ENCODE peak calls at places on chromosomes 7 and 10, in four cellular contexts. G is SK-N-SH, M is H1, O is K562. J is an unnamed sample.

GRCh38 chr7:115101199-115101598 is 179.3 kb downstream of the MDFIC start:
- DNase-seq in G (no peak), M (no peak), O (no peak), J (no peak)

GRCh38 chr7:43758029-43758860 is at the start of gene BLVRA:
- DNase-seq in G (peak), M (no peak), O (peak), J (peak)

GRCh38 chr7:91293840-91294239 is 29.6 kb downstream of the FZD1 start:
- DNase-seq in G (no peak), M (no peak), O (no peak), J (no peak)

GRCh38 chr10:3323865-3324498 is 151.4 kb upstream of the PITRM1 start:
- DNase-seq in G (peak), M (no peak), O (no peak), J (no peak)

GRCh38 chr10:70657036-70657435 is 15.3 kb upstream of the ADAMTS14 start:
- DNase-seq in G (no peak), M (no peak), O (no peak), J (no peak)

GRCh38 chr7:112009081-112009480 is 197.1 kb downstream of the DOCK4 start:
- DNase-seq in G (no peak), M (no peak), O (no peak), J (no peak)

GRCh38 chr10:47336387-47337134 is 11.6 kb upstream of the RBP3 start:
- DNase-seq in G (no peak), M (no peak), O (peak), J (no peak)

GRCh38 chr10:78438907-78439809 is 405.5 kb downstream of the RPS24 start:
- DNase-seq in G (no peak), M (no peak), O (no peak), J (no peak)

GRCh38 chr10:71698737-71699136 is 20.8 kb downstream of the C10orf105 start:
- DNase-seq in G (no peak), M (no peak), O (no peak), J (no peak)

GRCh38 chr7:114530074-114530611 is 115.5 kb downstream of the FOXP2 start:
- DNase-seq in G (no peak), M (no peak), O (no peak), J (no peak)

GRCh38 chr7:16921644-16922257 is 40.0 kb upstream of the AGR3 start:
- DNase-seq in G (no peak), M (no peak), O (no peak), J (no peak)

GRCh38 chr7:28955723-28956607 is 2.2 kb downstream of the TRIL start:
- DNase-seq in G (peak), M (no peak), O (no peak), J (peak)

GRCh38 chr7:28954446-28954845 is 3.7 kb downstream of the TRIL start:
- DNase-seq in G (peak), M (no peak), O (no peak), J (no peak)

GRCh38 chr7:28954936-28955335 is 3.2 kb downstream of the TRIL start:
- DNase-seq in G (no peak), M (no peak), O (no peak), J (no peak)

GRCh38 chr7:28955356-28955722 is 2.8 kb downstream of the TRIL start:
- DNase-seq in G (no peak), M (no peak), O (no peak), J (no peak)

DNA sequence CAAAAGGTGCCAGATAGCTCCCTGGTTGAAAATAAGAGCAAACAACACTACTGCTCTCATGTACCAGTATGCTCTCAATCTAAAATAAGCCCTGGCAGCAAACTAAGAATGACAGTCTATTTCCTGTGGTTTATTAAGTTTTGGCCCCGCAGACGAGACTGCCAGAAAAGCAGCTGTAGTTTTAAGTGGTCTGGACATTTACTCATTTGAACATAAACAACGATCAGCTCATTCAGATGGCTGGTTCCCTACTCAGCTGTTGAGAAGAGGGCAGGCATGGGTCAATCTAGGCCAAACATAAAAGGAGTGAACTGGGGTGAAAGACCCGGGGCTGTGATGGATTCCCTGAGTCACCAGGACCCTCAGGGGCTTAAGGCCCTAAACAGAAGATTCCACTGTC is 4.5 kb downstream of the TRIL start:
- DNase-seq in G (peak), M (no peak), O (no peak), J (no peak)
- TF ChIP-seq TEAD4 in G (no peak), M (no peak), O (no peak), J (no peak)

GRCh38 chr10:80253266-80253962 is 36.0 kb downstream of the MAT1A start:
- DNase-seq in G (no peak), M (no peak), O (no peak), J (no peak)

GRCh38 chr10:80252296-80252887 is 37.1 kb downstream of the MAT1A start:
- DNase-seq in G (no peak), M (no peak), O (peak), J (no peak)
- TF ChIP-seq TEAD4 in G (no peak), M (no peak), O (no peak), J (no peak)

GRCh38 chr10:30219977-30220751 is 128.9 kb downstream of the MTPAP start:
- DNase-seq in G (no peak), M (no peak), O (no peak), J (no peak)
- TF ChIP-seq TEAD4 in G (no peak), M (no peak), O (no peak), J (no peak)

DNA sequence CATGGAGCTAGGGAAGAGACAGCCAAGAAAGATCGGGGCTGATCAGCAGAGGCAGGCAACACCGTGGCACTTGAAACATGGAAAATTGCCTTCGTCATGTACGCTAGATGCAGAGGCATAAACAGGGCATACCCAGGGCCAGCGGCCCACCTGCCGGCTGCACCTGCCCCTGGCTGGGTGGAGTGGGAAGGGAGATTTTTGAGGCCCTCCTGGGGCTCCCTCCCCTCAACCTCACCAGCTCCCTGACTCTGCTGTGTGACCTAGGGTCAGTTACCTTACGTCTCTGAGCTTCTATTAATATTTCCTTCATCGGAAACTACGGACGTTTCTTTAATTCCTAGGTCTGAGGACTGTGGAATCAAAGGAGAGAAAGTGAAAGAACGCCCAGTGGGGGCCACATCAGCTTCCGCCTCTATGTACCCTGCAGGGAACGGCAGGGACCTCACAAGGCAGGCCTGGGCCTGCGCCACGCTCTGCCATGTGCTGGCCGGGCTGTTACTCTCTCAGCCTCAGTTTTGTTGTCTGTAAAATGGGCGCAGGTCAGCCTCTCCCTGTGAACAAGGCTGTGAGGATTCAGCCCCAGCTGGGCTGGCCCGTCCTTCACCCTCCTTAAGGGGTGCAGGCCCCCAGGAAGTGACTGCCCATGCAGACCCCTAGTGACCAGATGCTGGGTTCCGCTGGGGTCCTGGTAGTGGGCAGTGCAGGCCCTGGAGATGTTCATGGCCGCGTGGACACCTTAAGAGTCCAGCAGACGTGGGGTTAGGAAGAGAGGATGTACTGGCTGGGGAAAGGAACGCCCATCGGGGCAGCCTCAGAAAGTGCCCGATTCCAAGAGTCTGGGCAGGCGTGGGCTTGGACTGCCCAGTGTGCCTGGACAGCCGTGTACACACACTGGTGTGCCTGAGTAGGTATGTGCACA is 22.7 kb downstream of the ELFN1 start:
- DNase-seq in G (peak), M (no peak), O (no peak), J (no peak)
- TF ChIP-seq TEAD4 in G (no peak), M (no peak), O (no peak), J (no peak)

DNA sequence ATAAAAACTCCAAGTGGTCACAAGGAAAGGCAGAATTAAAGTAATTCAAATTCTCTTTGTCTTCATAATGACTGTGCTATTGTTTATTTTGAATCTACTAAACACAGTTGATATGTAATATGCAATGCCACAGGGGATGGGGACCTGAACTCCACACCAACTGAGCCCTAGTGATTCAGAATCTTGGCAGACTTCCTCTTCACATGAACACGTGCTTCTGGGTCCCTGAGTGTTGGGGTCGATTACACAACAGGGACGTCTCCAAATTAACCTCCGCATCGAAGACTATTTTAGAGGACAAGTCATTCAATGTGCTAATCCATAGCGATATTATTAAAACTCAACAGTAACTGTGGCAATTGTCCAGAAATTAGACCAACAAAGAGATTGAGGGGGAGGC is 95.3 kb upstream of the CARD11 start:
- DNase-seq in G (no peak), M (no peak), O (no peak), J (no peak)
- TF ChIP-seq TEAD4 in G (no peak), M (no peak), O (no peak), J (no peak)

GRCh38 chr7:96167424-96167823 is 154.5 kb downstream of the SLC25A13 start:
- DNase-seq in G (no peak), M (no peak), O (no peak), J (no peak)
- TF ChIP-seq TEAD4 in G (no peak), M (no peak), O (no peak), J (no peak)

GRCh38 chr10:110946496-110946895 is 27.1 kb downstream of the SHOC2 start:
- DNase-seq in G (no peak), M (no peak), O (no peak), J (no peak)

GRCh38 chr10:110944997-110945396 is 25.6 kb downstream of the SHOC2 start:
- DNase-seq in G (no peak), M (no peak), O (no peak), J (no peak)

GRCh38 chr10:110947061-110947595 is 27.7 kb downstream of the SHOC2 start:
- DNase-seq in G (no peak), M (no peak), O (no peak), J (no peak)
- TF ChIP-seq TEAD4 in G (no peak), M (no peak), O (no peak), J (no peak)

DNA sequence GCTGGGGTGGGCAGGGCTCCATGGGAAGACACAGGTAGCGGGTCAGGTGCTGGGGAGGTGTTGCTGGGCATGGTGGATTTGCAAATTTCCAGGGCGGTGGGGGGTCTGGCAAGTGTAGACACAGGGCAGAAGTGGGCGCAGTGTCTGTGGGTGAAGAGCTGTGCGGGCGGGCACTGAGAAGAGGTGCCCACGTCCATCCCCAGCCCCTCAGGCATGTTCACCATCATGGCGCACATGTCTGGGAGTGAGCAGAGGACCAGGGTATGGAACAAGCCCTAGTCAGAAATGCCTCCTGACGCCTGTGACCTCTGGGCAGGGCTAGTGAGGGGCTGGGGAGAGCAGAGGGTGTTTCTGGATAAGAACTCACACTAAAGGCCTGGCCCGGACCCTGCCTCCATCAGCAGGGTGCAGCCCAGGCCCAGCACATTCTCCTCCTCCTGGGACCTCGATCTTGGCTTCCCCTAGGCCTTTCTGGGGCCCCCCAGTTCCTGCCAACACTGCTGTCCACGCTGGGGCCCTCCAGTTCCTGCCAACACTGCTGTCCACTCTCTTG is 612.9 kb downstream of the PTPRN2 start:
- DNase-seq in G (no peak), M (no peak), O (no peak), J (no peak)
- TF ChIP-seq TEAD4 in G (no peak), M (no peak), O (no peak), J (no peak)

DNA sequence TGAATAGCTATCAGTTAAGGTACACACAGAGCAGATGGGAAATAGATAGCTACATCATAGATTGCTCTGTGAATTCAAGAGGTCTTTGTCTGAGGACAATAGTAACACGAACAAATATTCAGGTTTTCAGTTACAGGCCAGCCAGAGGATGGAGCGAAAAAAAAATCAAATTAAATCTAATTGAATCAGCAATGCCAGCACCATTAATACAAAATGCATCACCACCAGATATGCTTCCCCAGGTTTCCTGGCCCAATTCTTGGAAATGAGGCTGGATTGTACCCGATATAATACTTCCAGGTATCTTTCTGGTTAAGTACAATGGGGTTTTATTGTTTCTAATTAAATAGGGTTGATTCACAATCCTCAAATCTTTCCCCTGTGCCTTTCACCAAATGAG is 975.8 kb upstream of the AUTS2 start:
- DNase-seq in G (peak), M (no peak), O (no peak), J (no peak)
- TF ChIP-seq TEAD4 in G (no peak), M (no peak), O (no peak), J (no peak)

J was measured in WTC11.